ENCODE peak calls at places on chromosomes 4 and X, in four cellular contexts. U, I, W and H are unnamed samples.

GRCh38 chrX:71253253-71254091 is 468 bp downstream of the ZMYM3 start:
- DNase-seq in U (no peak), I (peak), W (peak), H (peak)

GRCh38 chr4:58825278-58825677 is 1715.1 kb upstream of the IGFBP7 start:
- DNase-seq in U (no peak), I (no peak), W (no peak), H (no peak)

GRCh38 chr4:126856906-126857305 is 775.9 kb upstream of the INTU start:
- DNase-seq in U (no peak), I (no peak), W (no peak), H (no peak)

GRCh38 chr4:52369649-52370048 is 289.5 kb downstream of the USP46 start:
- DNase-seq in U (no peak), I (peak), W (no peak), H (no peak)

GRCh38 chrX:12868747-12869146 is 1.9 kb downstream of the TLR7 start:
- DNase-seq in U (peak), I (no peak), W (no peak), H (no peak)

GRCh38 chr4:58849026-58849425 is 1738.8 kb upstream of the IGFBP7 start:
- DNase-seq in U (no peak), I (no peak), W (no peak), H (no peak)

GRCh38 chr4:1523033-1523432 is 116.8 kb upstream of the NKX1-1 start:
- DNase-seq in U (no peak), I (no peak), W (no peak), H (no peak)

GRCh38 chr4:14264437-14264836 is 636.9 kb upstream of the BOD1L1 start:
- DNase-seq in U (no peak), I (no peak), W (no peak), H (peak)

GRCh38 chrX:104330966-104331365 is 76.2 kb upstream of the ESX1 start:
- DNase-seq in U (no peak), I (no peak), W (no peak), H (no peak)

GRCh38 chr4:77209936-77210335 is 52.9 kb downstream of the CCNG2 start:
- DNase-seq in U (no peak), I (no peak), W (no peak), H (no peak)

GRCh38 chr4:13455411-13455810 is 28.7 kb downstream of the RAB28 start:
- DNase-seq in U (no peak), I (no peak), W (no peak), H (no peak)

GRCh38 chrX:150361777-150362351 is 1.3 kb upstream of the MAMLD1 start:
- DNase-seq in U (no peak), I (no peak), W (no peak), H (peak)

GRCh38 chr4:151573945-151574344 is 165.0 kb downstream of the FHIP1A start:
- DNase-seq in U (no peak), I (no peak), W (no peak), H (no peak)

GRCh38 chr4:149113804-149114430 is 671.7 kb upstream of the NR3C2 start:
- DNase-seq in U (no peak), I (no peak), W (no peak), H (no peak)

GRCh38 chrX:13552892-13553291 is 16.5 kb upstream of the EGFL6 start:
- DNase-seq in U (no peak), I (no peak), W (no peak), H (no peak)

GRCh38 chrX:41720125-41720780 is 3.7 kb upstream of the GPR82 start:
- DNase-seq in U (peak), I (no peak), W (peak), H (no peak)

GRCh38 chr4:183038436-183038835 is 60.6 kb upstream of the WWC2 start:
- DNase-seq in U (no peak), I (no peak), W (no peak), H (no peak)

GRCh38 chr4:69910016-69910782 is 20.7 kb upstream of the CSN1S1 start:
- DNase-seq in U (peak), I (no peak), W (no peak), H (no peak)

GRCh38 chrX:151153086-151153485 is 23.3 kb upstream of the GPR50 start:
- DNase-seq in U (no peak), I (peak), W (peak), H (peak)

GRCh38 chr4:4411906-4412305 is 25.0 kb downstream of the NSG1 start:
- DNase-seq in U (no peak), I (no peak), W (no peak), H (no peak)

GRCh38 chrX:118116308-118117068 is at the start of gene KLHL13:
- DNase-seq in U (no peak), I (no peak), W (peak), H (peak)

GRCh38 chrX:154485150-154486051 is 1.0 kb downstream of the UBL4A start:
- DNase-seq in U (no peak), I (no peak), W (peak), H (no peak)

GRCh38 chrX:149037301-149037700 is 467.8 kb downstream of the IDS start:
- DNase-seq in U (no peak), I (no peak), W (no peak), H (no peak)

GRCh38 chr4:106062452-106062875 is 167.2 kb downstream of the NPNT start:
- DNase-seq in U (no peak), I (peak), W (peak), H (no peak)

GRCh38 chrX:54992911-54993622 is 921 bp downstream of the PFKFB1 start:
- DNase-seq in U (no peak), I (no peak), W (peak), H (no peak)

GRCh38 chr4:183327827-183328226 is 5.6 kb upstream of the CLDN24 start:
- DNase-seq in U (no peak), I (no peak), W (no peak), H (no peak)

GRCh38 chr4:70749313-70749712 is 27.5 kb downstream of the RUFY3 start:
- DNase-seq in U (no peak), I (no peak), W (no peak), H (no peak)

GRCh38 chrX:19670321-19670750 is 155.0 kb upstream of the MAP3K15 start:
- DNase-seq in U (no peak), I (peak), W (no peak), H (no peak)

GRCh38 chr4:123603165-123603564 is 206.6 kb downstream of the SPRY1 start:
- DNase-seq in U (no peak), I (peak), W (no peak), H (no peak)

GRCh38 chr4:86043755-86044592 is 315.9 kb downstream of the MAPK10 start:
- DNase-seq in U (no peak), I (peak), W (peak), H (no peak)

GRCh38 chr4:3355266-3355748 is 62.5 kb downstream of the RGS12 start:
- DNase-seq in U (peak), I (no peak), W (no peak), H (no peak)

GRCh38 chr4:113809313-113809712 is 47.8 kb upstream of the CAMK2D start:
- DNase-seq in U (no peak), I (no peak), W (no peak), H (no peak)

GRCh38 chr4:141078871-141079270 is 54.4 kb downstream of the RNF150 start:
- DNase-seq in U (no peak), I (no peak), W (no peak), H (no peak)

GRCh38 chr4:73309211-73309610 is 50.6 kb upstream of the ANKRD17 start:
- DNase-seq in U (no peak), I (no peak), W (no peak), H (no peak)

GRCh38 chrX:45849261-45849660 is 648.6 kb upstream of the DIPK2B start:
- DNase-seq in U (no peak), I (peak), W (peak), H (no peak)

GRCh38 chrX:54994668-54995452 is 872 bp upstream of the PFKFB1 start:
- DNase-seq in U (no peak), I (no peak), W (no peak), H (no peak)

GRCh38 chr4:74451214-74451661 is 6.3 kb downstream of the AREG start:
- DNase-seq in U (no peak), I (peak), W (peak), H (no peak)

GRCh38 chrX:17613979-17614572 is 123.2 kb upstream of the SCML1 start:
- DNase-seq in U (no peak), I (peak), W (no peak), H (no peak)

GRCh38 chr4:85901500-85901899 is 426.6 kb downstream of the ARHGAP24 start:
- DNase-seq in U (no peak), I (no peak), W (no peak), H (no peak)

GRCh38 chrX:27380163-27380845 is 82.8 kb downstream of the PPP4R3C start:
- DNase-seq in U (no peak), I (peak), W (no peak), H (no peak)
- TF ChIP-seq ETV6 in U (no peak), I (no peak), W (no peak), H (no peak)

DNA sequence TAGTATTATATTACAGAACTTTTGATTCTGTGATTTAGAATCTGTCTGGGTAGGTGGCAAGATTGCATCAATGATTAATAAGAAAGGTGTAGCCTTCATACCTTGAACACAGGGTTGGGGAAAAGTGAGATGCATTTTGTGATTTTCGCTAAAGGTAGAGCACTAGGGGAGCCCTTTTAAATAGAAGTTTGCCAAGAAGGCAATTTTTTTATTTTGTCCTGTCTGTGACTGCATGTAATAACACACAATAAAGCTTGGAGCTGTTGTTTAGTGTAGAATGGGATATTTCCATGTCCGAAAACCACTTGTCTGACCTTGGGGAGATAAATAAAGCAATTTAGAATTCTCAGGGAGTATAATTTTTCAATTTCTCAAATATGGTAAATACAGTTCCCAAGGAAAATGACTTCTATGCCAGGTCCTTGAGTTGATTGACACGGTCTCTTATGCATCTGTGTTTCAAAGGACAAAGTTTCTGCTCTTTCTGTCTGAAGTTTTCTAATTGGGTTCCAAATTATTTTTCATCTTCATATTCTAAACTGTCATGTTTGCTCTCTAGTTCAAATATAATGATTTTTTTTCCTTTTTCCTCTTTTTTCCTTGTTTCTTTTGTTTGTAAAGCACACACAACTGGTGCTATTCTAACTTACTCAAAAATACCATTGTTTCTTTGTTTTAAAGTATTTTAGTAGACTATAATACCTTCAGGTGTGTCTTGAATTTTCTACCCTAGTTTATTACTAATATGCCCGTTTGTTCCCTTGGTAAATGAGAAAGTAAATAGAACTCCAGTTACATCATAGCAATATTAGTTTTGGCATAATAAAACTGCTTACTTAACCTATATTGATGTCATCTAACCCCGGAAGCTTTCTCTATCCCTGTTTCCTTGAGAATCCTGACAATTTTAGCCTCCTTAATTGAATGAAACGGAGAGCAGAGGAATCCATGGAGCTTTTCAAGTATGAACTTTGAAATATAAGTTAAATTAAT is 87.8 kb upstream of the BMPR1B start:
- DNase-seq in U (no peak), I (no peak), W (no peak), H (no peak)
- TF ChIP-seq CTCF in U (no peak), I (no peak), W (no peak), H (no peak)

DNA sequence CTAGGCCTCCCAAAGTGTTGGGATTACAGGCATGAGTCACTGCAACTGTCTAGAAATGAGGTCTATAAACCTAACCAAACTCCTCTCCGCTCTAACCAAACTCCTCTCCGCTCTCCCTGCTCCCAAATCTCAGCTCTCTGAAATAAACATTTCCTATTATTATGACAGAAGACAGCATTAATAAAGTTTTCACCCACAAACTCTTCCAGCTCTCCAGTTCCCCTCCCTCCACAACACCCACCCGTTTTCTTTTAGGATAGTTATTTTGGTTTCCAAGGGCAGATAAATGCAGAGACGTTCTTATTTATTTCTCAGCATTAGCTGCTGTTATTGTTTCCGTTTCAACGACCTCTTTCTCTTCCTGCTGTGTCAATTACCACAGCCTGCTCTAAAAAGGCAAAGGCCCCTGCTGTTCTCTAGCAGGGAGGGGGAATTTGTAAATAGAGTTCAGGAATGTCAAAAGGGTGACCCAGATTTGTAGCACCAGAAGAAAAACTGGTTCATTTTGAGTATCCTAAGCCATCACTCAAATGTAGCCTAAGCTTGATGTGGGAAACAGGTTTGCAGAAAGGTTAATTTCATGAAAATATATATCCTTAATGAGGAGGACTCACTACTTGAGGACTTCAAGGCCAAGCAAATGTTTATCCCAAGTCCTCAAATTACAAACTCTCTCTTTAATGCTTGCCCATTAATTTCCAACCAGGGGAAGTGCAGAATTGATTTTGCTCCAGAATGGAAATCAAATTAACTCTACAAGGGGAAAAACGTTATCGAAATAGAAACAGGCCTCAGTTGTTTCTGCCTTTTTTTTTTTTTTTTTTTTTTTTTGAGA is 13.5 kb upstream of the SCD5 start:
- DNase-seq in U (no peak), I (no peak), W (no peak), H (no peak)
- TF ChIP-seq ETV6 in U (no peak), I (no peak), W (no peak), H (no peak)

DNA sequence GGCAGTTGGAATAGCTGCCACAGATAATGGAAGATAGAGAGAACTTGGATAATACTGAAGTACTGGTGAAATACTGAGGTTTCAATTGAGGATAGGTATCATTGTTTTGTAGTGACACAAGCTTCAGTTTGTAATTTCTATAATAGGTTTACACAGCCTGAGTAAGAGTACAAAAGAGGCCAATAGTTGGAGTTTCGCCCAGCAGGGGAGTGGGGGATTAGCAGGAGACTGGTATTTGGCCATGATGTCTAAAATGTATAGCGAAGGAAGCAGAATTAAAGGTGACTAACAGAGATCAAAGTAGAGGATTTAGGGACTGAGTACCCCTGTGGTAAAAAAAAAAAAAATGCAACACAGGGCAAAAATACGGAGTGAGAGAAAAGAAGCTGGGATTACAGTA is 129.5 kb downstream of the KCTD8 start:
- DNase-seq in U (no peak), I (no peak), W (no peak), H (no peak)
- TF ChIP-seq CTCF in U (no peak), I (no peak), W (no peak), H (no peak)

GRCh38 chr4:6118201-6118600 is 82.1 kb downstream of the JAKMIP1 start:
- DNase-seq in U (no peak), I (no peak), W (no peak), H (no peak)
- TF ChIP-seq ETV6 in U (no peak), I (no peak), W (no peak), H (no peak)

GRCh38 chr4:159018062-159018629 is 84.7 kb upstream of the RAPGEF2 start:
- DNase-seq in U (peak), I (no peak), W (peak), H (no peak)
- TF ChIP-seq CTCF in U (no peak), I (no peak), W (no peak), H (no peak)